ENCODE peak calls at places on chromosomes 4 and X, in seven cellular contexts. X is lower lobe of right lung, C is HFFc6, V is upper lobe of left lung, G is nephron progenitor cell, P is spleen, E is thoracic aorta. A is an unnamed sample.
A peak's percentile ranks its signal among the peaks of the same experiment; 100 is the strongest.

GRCh38 chr4:152719856-152720556 is 40.2 kb upstream of the TMEM154 start:
- DNase-seq in C (no peak), X (no peak), V (peak; percentile 33), G (no peak), P (no peak), E (no peak), A (no peak)

GRCh38 chrX:114058988-114059418 is 524.9 kb upstream of the HTR2C start:
- DNase-seq in C (no peak), E (no peak), X (no peak), P (no peak), G (no peak), V (no peak), A (no peak)

GRCh38 chr4:169851750-169852149 is 94.0 kb upstream of the HPF1 start:
- DNase-seq in V (no peak), G (no peak), C (no peak), E (no peak), X (no peak), P (no peak), A (no peak)

GRCh38 chr4:129342820-129343219 is 246.9 kb downstream of the C4orf33 start:
- DNase-seq in G (no peak), V (no peak), X (no peak), C (peak; percentile 68), E (no peak), P (no peak), A (no peak)

GRCh38 chr4:2250764-2251072 is 8.8 kb upstream of the HAUS3 start:
- DNase-seq in P (peak; percentile 71), V (peak; percentile 17), X (no peak), C (no peak), E (no peak), G (peak; percentile 1), A (peak; percentile 83)

GRCh38 chr4:71004281-71004851 is 10.9 kb downstream of the DCK start:
- DNase-seq in V (no peak), G (peak; percentile 11), P (peak; percentile 81), X (no peak), E (no peak), C (no peak), A (no peak)

GRCh38 chr4:180060159-180060889 is 2182.9 kb upstream of the TENM3 start:
- DNase-seq in C (peak; percentile 1), E (no peak), V (no peak), P (no peak), G (no peak), X (no peak), A (no peak)

GRCh38 chr4:124937993-124938392 is 225.5 kb upstream of the ANKRD50 start:
- DNase-seq in P (no peak), E (no peak), G (no peak), V (peak; percentile 74), X (peak; percentile 66), C (no peak), A (no peak)

GRCh38 chr4:17494258-17494657 is 17.6 kb downstream of the QDPR start:
- DNase-seq in P (no peak), X (no peak), E (no peak), G (no peak), V (no peak), C (peak; percentile 67), A (peak; percentile 62)

GRCh38 chr4:3122081-3122563 is 47.6 kb downstream of the HTT start:
- DNase-seq in E (no peak), G (no peak), C (peak; percentile 71), P (no peak), X (no peak), V (no peak), A (no peak)

GRCh38 chrX:113868169-113868568 is 715.7 kb upstream of the HTR2C start:
- DNase-seq in P (no peak), V (no peak), E (no peak), X (no peak), G (no peak), C (no peak), A (no peak)

GRCh38 chr4:92121099-92121498 is 182.7 kb upstream of the GRID2 start:
- DNase-seq in E (no peak), V (no peak), P (no peak), X (no peak), G (no peak), C (no peak), A (no peak)

GRCh38 chr4:155026715-155027114 is 181.7 kb upstream of the NPY2R start:
- DNase-seq in C (no peak), E (no peak), X (no peak), G (no peak), V (no peak), P (no peak), A (no peak)

GRCh38 chr4:1856920-1857699 is 1.2 kb upstream of the LETM1 start:
- DNase-seq in V (peak; percentile 37), P (no peak), E (no peak), C (no peak), G (peak; percentile 64), X (no peak), A (no peak)

GRCh38 chrX:100946521-100946920 is 17.8 kb upstream of the XKRX start:
- DNase-seq in X (no peak), E (no peak), C (no peak), V (no peak), G (no peak), P (no peak), A (no peak)

GRCh38 chrX:43753637-43754036 is 97.5 kb downstream of the MAOA start:
- DNase-seq in X (no peak), E (no peak), C (no peak), G (no peak), P (no peak), V (no peak), A (no peak)

GRCh38 chr4:159240690-159241089 is 137.8 kb downstream of the RAPGEF2 start:
- DNase-seq in G (no peak), X (no peak), C (no peak), V (no peak), P (no peak), E (no peak), A (no peak)

GRCh38 chrX:105552395-105552794 is 269.9 kb upstream of the NRK start:
- DNase-seq in G (no peak), P (no peak), E (no peak), V (no peak), C (peak; percentile 10), X (no peak), A (no peak)

GRCh38 chrX:39613997-39614679 is 483.6 kb downstream of the BCOR start:
- DNase-seq in C (no peak), E (no peak), G (no peak), V (no peak), X (peak; percentile 64), P (no peak), A (no peak)

GRCh38 chr4:122099896-122100295 is 52.2 kb upstream of the BLTP1 start:
- DNase-seq in C (peak; percentile 19), X (no peak), G (no peak), V (no peak), E (no peak), P (no peak), A (no peak)

GRCh38 chrX:69221239-69222102 is 56.2 kb upstream of the PJA1 start:
- DNase-seq in C (no peak), E (no peak), V (no peak), X (no peak), G (peak; percentile 5), P (no peak), A (peak; percentile 57)

GRCh38 chr4:173990879-173991231 is 292.6 kb downstream of the FBXO8 start:
- DNase-seq in G (peak; percentile 12), X (no peak), C (no peak), P (no peak), V (no peak), E (no peak), A (no peak)

GRCh38 chr4:173991814-173992213 is 291.7 kb downstream of the FBXO8 start:
- DNase-seq in E (no peak), C (no peak), P (no peak), G (no peak), X (no peak), V (no peak), A (no peak)

GRCh38 chr4:173991321-173991720 is 292.1 kb downstream of the FBXO8 start:
- DNase-seq in X (no peak), G (no peak), P (no peak), V (no peak), C (no peak), E (no peak), A (no peak)

GRCh38 chr4:173990126-173990878 is 293.2 kb downstream of the FBXO8 start:
- DNase-seq in E (no peak), G (peak; percentile 11), P (no peak), V (no peak), X (no peak), C (peak; percentile 16), A (no peak)
- TF ChIP-seq CTCF in E (peak; percentile 60), G (peak; percentile 60), P (no peak), V (no peak), X (peak; percentile 29), C (peak; percentile 69), A (no peak)

GRCh38 chr4:138184881-138185280 is 57.3 kb downstream of the SLC7A11 start:
- DNase-seq in V (no peak), C (no peak), X (no peak), P (no peak), G (no peak), E (no peak), A (no peak)

GRCh38 chr4:138181288-138181687 is 60.9 kb downstream of the SLC7A11 start:
- DNase-seq in P (no peak), E (no peak), C (no peak), X (no peak), G (no peak), V (no peak), A (no peak)

GRCh38 chr4:138186264-138186663 is 55.9 kb downstream of the SLC7A11 start:
- DNase-seq in V (no peak), P (no peak), E (no peak), G (peak; percentile 5), X (no peak), C (no peak), A (no peak)

GRCh38 chr4:138178566-138178965 is 63.6 kb downstream of the SLC7A11 start:
- DNase-seq in P (no peak), C (no peak), E (no peak), X (no peak), V (no peak), G (no peak), A (no peak)

GRCh38 chr4:138182838-138183426 is 59.2 kb downstream of the SLC7A11 start:
- DNase-seq in C (peak; percentile 66), V (no peak), P (no peak), X (no peak), G (peak; percentile 7), E (no peak), A (no peak)
- TF ChIP-seq CTCF in C (peak; percentile 84), V (peak; percentile 48), P (no peak), X (peak; percentile 64), G (peak; percentile 72), E (peak; percentile 58), A (no peak)

GRCh38 chr4:172596206-172596605 is 572.4 kb upstream of the GALNT7 start:
- DNase-seq in X (no peak), E (no peak), C (no peak), G (no peak), V (no peak), P (no peak), A (no peak)
- TF ChIP-seq CTCF in X (no peak), E (no peak), C (no peak), G (no peak), V (no peak), P (no peak), A (no peak)

DNA sequence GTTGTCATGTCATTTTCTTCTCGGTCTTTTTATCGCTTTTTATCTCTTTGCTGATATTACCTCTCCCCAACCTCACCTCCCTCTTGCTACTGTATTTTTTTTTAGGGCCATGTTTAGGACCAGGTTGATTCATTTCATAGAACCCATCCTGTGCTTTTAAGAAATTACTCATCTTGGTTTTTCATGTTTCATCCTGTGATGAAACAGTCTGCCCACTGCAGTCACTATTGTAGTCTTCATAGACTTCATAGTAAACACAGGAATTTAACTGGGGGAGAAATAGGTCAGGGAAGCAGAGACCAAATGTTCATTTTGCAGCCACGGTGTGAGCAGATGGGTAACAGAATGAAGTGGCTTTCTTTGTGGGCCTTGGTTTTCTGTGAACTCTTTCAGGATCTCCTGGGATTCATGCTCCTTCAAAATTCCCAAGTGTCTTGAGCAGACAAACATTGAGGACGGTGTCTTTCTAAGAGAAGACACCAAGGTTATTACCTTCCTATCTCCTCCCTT is 161.8 kb downstream of the NAA11 start:
- DNase-seq in E (no peak), P (no peak), X (no peak), C (no peak), G (no peak), V (no peak), A (no peak)
- TF ChIP-seq CTCF in E (no peak), P (no peak), X (no peak), C (no peak), G (no peak), V (no peak), A (no peak)